ENCODE peak calls at places on chromosomes 12 and 14, in nine cellular contexts. B is activated CD4-positive, alpha-beta T cell treated with anti-CD3 and anti-CD28 coated beads, Interleukin-2, amount 10 ng/mL, durations not matched to agents 7 days and 5 days; S is NCI-H748 treated with DMSO at 0.1 percent for 48 hours; Q is A549; F is activated CD8-positive, alpha-beta T cell treated with anti-CD3 and anti-CD28 coated beads for 36 hours; N is EL; Z is chondrocyte; Y is GM23248; X is NCI-H1092 treated with DMSO at 0.1 percent for 48 hours. K is an unnamed sample.

GRCh38 chr12:41230756-41231155 is 42.6 kb downstream of the PDZRN4 start:
- DNase-seq in B (no peak), S (no peak), Q (no peak), F (no peak), N (no peak), Z (no peak), Y (no peak), X (no peak), K (no peak)

GRCh38 chr12:129163461-129163860 is 310.2 kb downstream of the GLT1D1 start:
- DNase-seq in B (no peak), S (no peak), Q (no peak), F (no peak), N (no peak), Z (no peak), Y (no peak), X (no peak), K (no peak)

GRCh38 chr12:127548123-127548553 is 718.8 kb upstream of the TMEM132C start:
- DNase-seq in B (no peak), S (peak; percentile 98), Q (no peak), F (no peak), N (peak; percentile 80), Z (no peak), Y (peak; percentile 93), X (peak; percentile 81), K (peak; percentile 70)

GRCh38 chr12:103548622-103549601 is 38.2 kb upstream of the STAB2 start:
- DNase-seq in B (peak; percentile 74), S (peak; percentile 70), Q (peak; percentile 64), F (peak; percentile 85), N (peak; percentile 71), Z (no peak), Y (peak; percentile 80), X (peak; percentile 81), K (peak; percentile 65)

GRCh38 chr14:82390586-82390985 is 856.9 kb upstream of the SEL1L start:
- DNase-seq in B (no peak), S (no peak), Q (no peak), F (no peak), N (no peak), Z (no peak), Y (no peak), X (no peak), K (no peak)

GRCh38 chr12:98058838-98059237 is 456.6 kb upstream of the TMPO start:
- DNase-seq in B (no peak), S (no peak), Q (no peak), F (no peak), N (no peak), Z (no peak), Y (no peak), X (no peak), K (no peak)

GRCh38 chr14:80491131-80491530 is 279.8 kb upstream of the DIO2 start:
- DNase-seq in B (no peak), S (peak; percentile 7), Q (no peak), F (peak; percentile 5), N (peak; percentile 46), Z (no peak), Y (peak; percentile 69), X (no peak), K (no peak)

GRCh38 chr14:92496458-92496857 is 17.1 kb upstream of the RIN3 start:
- DNase-seq in B (no peak), S (no peak), Q (no peak), F (no peak), N (no peak), Z (no peak), Y (no peak), X (no peak), K (no peak)